ENCODE peak calls at places on chromosomes 11 and 22, in six cellular contexts. Z is transverse colon, D is Panc1, V is sigmoid colon, S is cardiac muscle cell, Y is heart right ventricle. F is an unnamed sample.

GRCh38 chr11:62546244-62546936 is at the start of gene AHNAK:
- DNase-seq in V (peak; percentile 94), Z (peak; percentile 92), S (peak; percentile 87), Y (peak; percentile 91), D (no peak), F (peak; percentile 93)

GRCh38 chr11:68956142-68956541 is 24.6 kb downstream of the MRGPRD start:
- DNase-seq in V (peak; percentile 69), S (no peak), Y (no peak), Z (no peak), D (no peak), F (no peak)

GRCh38 chr11:119335091-119335654 is 846 bp downstream of the RNF26 start:
- DNase-seq in Y (no peak), Z (no peak), V (no peak), D (no peak), S (no peak), F (no peak)

GRCh38 chr11:121578216-121579063 is 125.7 kb upstream of the SORL1-AS1 start:
- DNase-seq in Y (no peak), Z (no peak), D (no peak), V (no peak), S (no peak), F (no peak)

GRCh38 chr11:19968860-19969259 is 191.4 kb downstream of the DBX1 start:
- DNase-seq in Z (no peak), S (no peak), Y (no peak), D (no peak), V (no peak), F (no peak)

GRCh38 chr11:118102721-118103261 is 16.0 kb upstream of the SMIM35 start:
- DNase-seq in Z (no peak), S (no peak), V (no peak), Y (no peak), D (no peak), F (no peak)

GRCh38 chr11:57566564-57567209 is 785 bp downstream of the UBE2L6 start:
- DNase-seq in S (no peak), Z (no peak), Y (no peak), V (no peak), D (no peak), F (no peak)

GRCh38 chr22:43889366-43890253 is 2.2 kb downstream of the PNPLA5 start:
- DNase-seq in Y (no peak), D (no peak), Z (no peak), V (peak; percentile 39), S (no peak), F (no peak)

GRCh38 chr11:61065955-61066638 is 36.2 kb upstream of the CD5 start:
- DNase-seq in Z (no peak), Y (no peak), D (no peak), V (peak; percentile 48), S (no peak), F (peak; percentile 37)

GRCh38 chr11:117627259-117627658 is 169.8 kb downstream of the DSCAML1 start:
- DNase-seq in S (no peak), Z (no peak), V (peak; percentile 20), Y (no peak), D (no peak), F (no peak)

GRCh38 chr22:50532824-50533344 is 3.1 kb upstream of the TYMP start:
- DNase-seq in D (no peak), Y (no peak), S (no peak), Z (no peak), V (no peak), F (no peak)

GRCh38 chr22:50530857-50531545 is 1.2 kb upstream of the TYMP start:
- DNase-seq in Z (peak; percentile 93), Y (peak; percentile 89), D (no peak), S (peak; percentile 74), V (peak; percentile 94), F (peak; percentile 90)

GRCh38 chr22:50530280-50530856 is 556 bp upstream of the TYMP start:
- DNase-seq in S (no peak), Z (peak; percentile 88), D (no peak), Y (peak; percentile 88), V (peak; percentile 93), F (no peak)

GRCh38 chr22:50532353-50532700 is 2.5 kb upstream of the TYMP start:
- DNase-seq in S (no peak), V (no peak), Z (peak; percentile 63), D (no peak), Y (peak; percentile 61), F (no peak)

DNA sequence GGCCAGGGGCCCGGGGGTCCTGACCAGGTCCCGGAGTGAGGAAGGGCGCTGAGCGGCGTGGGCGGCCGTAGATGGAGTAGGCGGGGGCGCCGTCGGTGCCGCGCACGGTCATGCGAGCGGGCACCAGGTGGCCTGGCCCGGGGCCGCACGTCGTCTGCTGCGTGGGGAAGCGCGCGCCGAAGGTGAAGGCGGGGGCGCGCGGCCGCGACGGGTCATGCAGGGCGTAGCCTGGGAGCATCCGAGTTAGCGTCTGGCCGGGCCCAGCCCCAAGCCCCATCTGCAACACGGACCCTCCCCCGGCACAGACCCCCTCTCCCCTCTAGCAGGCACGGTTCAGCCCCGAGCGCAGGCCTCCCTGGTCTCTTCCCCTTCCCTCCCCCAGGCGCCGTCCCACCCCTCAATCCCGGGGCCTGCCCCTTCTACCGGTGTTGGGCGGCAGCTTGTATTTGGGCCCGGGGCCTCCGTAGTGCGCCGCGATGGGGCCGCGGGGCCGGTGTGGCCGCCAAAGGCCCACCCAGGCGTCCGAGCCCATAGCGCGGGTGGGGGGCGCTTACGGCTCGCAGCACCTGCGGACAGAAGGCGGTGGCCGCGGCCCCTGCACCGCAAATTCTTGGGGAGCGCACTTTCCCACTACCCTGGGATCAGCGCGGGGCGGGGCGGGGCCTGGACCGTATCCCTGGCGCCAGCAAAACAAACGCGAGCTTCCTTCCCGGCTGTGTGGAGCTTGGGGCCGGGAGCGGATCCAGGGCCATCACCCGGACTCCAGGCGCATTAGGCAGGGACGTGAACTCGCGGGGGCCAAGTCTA is 1.9 kb upstream of the TYMP start:
- DNase-seq in V (peak; percentile 92), D (no peak), Z (peak; percentile 84), Y (peak; percentile 87), S (peak; percentile 64), F (no peak)
- TF ChIP-seq CTCF in V (no peak), D (no peak), Z (no peak), Y (no peak), S (no peak), F (no peak)

GRCh38 chr22:29933619-29934018 is 50.6 kb downstream of the MTMR3 start:
- DNase-seq in Z (no peak), S (no peak), Y (no peak), D (no peak), V (no peak), F (no peak)

GRCh38 chr22:29936186-29936585 is 53.2 kb downstream of the MTMR3 start:
- DNase-seq in S (no peak), Y (no peak), Z (no peak), D (no peak), V (no peak), F (no peak)

GRCh38 chr22:29940526-29940925 is 57.6 kb downstream of the MTMR3 start:
- DNase-seq in Z (no peak), D (no peak), Y (no peak), S (no peak), V (no peak), F (no peak)

GRCh38 chr22:29934596-29934995 is 51.6 kb downstream of the MTMR3 start:
- DNase-seq in V (no peak), D (no peak), S (peak; percentile 64), Y (no peak), Z (no peak), F (no peak)

DNA sequence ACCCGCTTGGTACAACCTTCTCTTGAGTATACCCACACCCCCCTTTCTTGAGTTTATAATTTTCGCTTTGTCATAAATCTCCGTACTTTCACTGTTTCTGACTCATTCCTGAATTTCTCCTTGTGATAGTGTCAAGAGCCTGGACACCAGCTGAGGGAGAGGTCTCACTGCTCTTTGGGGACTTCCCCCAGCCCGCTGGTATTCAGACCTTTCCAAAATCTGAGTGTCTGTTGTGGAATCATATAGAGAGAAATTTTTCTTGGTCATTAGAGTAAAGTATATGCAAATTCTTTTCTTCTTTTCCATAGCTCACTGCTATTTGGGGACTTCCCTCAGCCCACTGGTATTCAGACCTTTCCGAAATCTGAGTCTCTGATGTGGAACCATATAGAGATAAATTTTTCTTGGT is 55.3 kb downstream of the MTMR3 start:
- DNase-seq in S (no peak), V (no peak), Z (no peak), D (no peak), Y (no peak), F (no peak)
- H3K9me3 ChIP-seq in S (no peaks in the 10 kb centered on the region), V (no peaks in the 10 kb centered on the region), Z (no peaks in the 10 kb centered on the region), D (peaks cover 4% of the 10 kb centered on the region), Y (no peaks in the 10 kb centered on the region), F (no peaks in the 10 kb centered on the region)

GRCh38 chr11:75301602-75302345 is 49.7 kb downstream of the ARRB1 start:
- DNase-seq in V (no peak), Z (peak; percentile 32), S (peak; percentile 38), D (no peak), Y (no peak), F (no peak)
- H3K27ac ChIP-seq in V (peak overlapping the region; percentile 34), Z (peak overlapping the region; percentile 80), S (peak overlapping the region; percentile 32), D (peak overlapping the region; percentile 9), Y (peak overlapping the region; percentile 64), F (peak overlapping the region; percentile 34)

GRCh38 chr11:112175596-112175947 is 260 bp downstream of the BCO2 start:
- DNase-seq in V (no peak), S (peak; percentile 62), Y (no peak), D (no peak), Z (no peak), F (no peak)
- TF ChIP-seq CTCF in V (no peak), S (no peak), Y (no peak), D (no peak), Z (no peak), F (no peak)

GRCh38 chr22:47301820-47302475 is 539.5 kb downstream of the TBC1D22A start:
- DNase-seq in Z (no peak), D (no peak), V (no peak), Y (no peak), S (no peak), F (peak; percentile 54)
- H3K9me3 ChIP-seq in Z (no peaks in the 10 kb centered on the region), D (no peaks in the 10 kb centered on the region), V (no peaks in the 10 kb centered on the region), Y (no peaks in the 10 kb centered on the region), S (no peaks in the 10 kb centered on the region), F (no peaks in the 10 kb centered on the region)

GRCh38 chr22:20001082-20001638 is 15.5 kb downstream of the ARVCF start:
- DNase-seq in Z (no peak), Y (peak; percentile 4), D (no peak), V (no peak), S (no peak), F (no peak)

GRCh38 chr22:20002098-20002497 is 14.5 kb downstream of the ARVCF start:
- DNase-seq in D (no peak), V (no peak), S (peak; percentile 54), Y (peak; percentile 7), Z (no peak), F (no peak)

GRCh38 chr22:19998232-19998951 is 18.2 kb downstream of the ARVCF start:
- DNase-seq in Z (no peak), D (no peak), S (peak; percentile 21), Y (peak; percentile 6), V (no peak), F (no peak)

GRCh38 chr22:19998991-19999820 is 17.4 kb downstream of the ARVCF start:
- DNase-seq in Z (no peak), S (no peak), D (no peak), Y (peak; percentile 36), V (no peak), F (no peak)

GRCh38 chr22:20000246-20001081 is 16.2 kb downstream of the ARVCF start:
- DNase-seq in S (peak; percentile 54), Z (no peak), D (no peak), V (no peak), Y (peak; percentile 64), F (no peak)
- H3K27ac ChIP-seq in S (peak overlapping the region; percentile 56), Z (no peak overlapping the region), D (no peak overlapping the region), V (peak overlapping the region; percentile 69), Y (no peak overlapping the region), F (no peak overlapping the region)